ENCODE peak calls at places on chromosomes 13 and 19, in four cellular contexts. One of them, this sample, is unnamed.

GRCh38 chr13:109737606-109738005 is 48.8 kb downstream of the IRS2 start:
- DNase-seq in CD8-positive, alpha-beta T cell: no peak
- DNase-seq in body of pancreas: no peak
- DNase-seq in colonic mucosa: no peak
- DNase-seq in this sample: no peak

GRCh38 chr19:873084-874019 is 13.9 kb downstream of the CFD start:
- DNase-seq in CD8-positive, alpha-beta T cell: peak; percentile 74
- DNase-seq in body of pancreas: no peak
- DNase-seq in colonic mucosa: peak; percentile 74
- DNase-seq in this sample: no peak

GRCh38 chr13:68304287-68304893 is 1074.3 kb upstream of the PCDH9 start:
- DNase-seq in CD8-positive, alpha-beta T cell: no peak
- DNase-seq in body of pancreas: no peak
- DNase-seq in colonic mucosa: no peak
- DNase-seq in this sample: no peak

GRCh38 chr13:100361504-100361903 is 227.1 kb downstream of the GGACT start:
- DNase-seq in CD8-positive, alpha-beta T cell: no peak
- DNase-seq in body of pancreas: no peak
- DNase-seq in colonic mucosa: no peak
- DNase-seq in this sample: no peak

GRCh38 chr13:42574435-42575311 is 721 bp downstream of the TNFSF11 start:
- DNase-seq in CD8-positive, alpha-beta T cell: no peak
- DNase-seq in body of pancreas: no peak
- DNase-seq in colonic mucosa: no peak
- DNase-seq in this sample: no peak

GRCh38 chr13:37448072-37448471 is 150.5 kb downstream of the POSTN start:
- DNase-seq in CD8-positive, alpha-beta T cell: no peak
- DNase-seq in body of pancreas: no peak
- DNase-seq in colonic mucosa: no peak
- DNase-seq in this sample: no peak

GRCh38 chr13:52159159-52159982 is at the start of gene NEK3:
- DNase-seq in CD8-positive, alpha-beta T cell: no peak
- DNase-seq in body of pancreas: peak; percentile 71
- DNase-seq in colonic mucosa: peak; percentile 72
- DNase-seq in this sample: peak; percentile 79

GRCh38 chr13:29396446-29396845 is 199.0 kb downstream of the SLC7A1 start:
- DNase-seq in CD8-positive, alpha-beta T cell: no peak
- DNase-seq in body of pancreas: no peak
- DNase-seq in colonic mucosa: no peak
- DNase-seq in this sample: no peak

GRCh38 chr19:18531485-18531884 is 9.6 kb upstream of the ELL start:
- DNase-seq in CD8-positive, alpha-beta T cell: no peak
- DNase-seq in body of pancreas: no peak
- DNase-seq in colonic mucosa: no peak
- DNase-seq in this sample: no peak

GRCh38 chr13:51768378-51768921 is 35.5 kb downstream of the DHRS12 start:
- DNase-seq in CD8-positive, alpha-beta T cell: no peak
- DNase-seq in body of pancreas: no peak
- DNase-seq in colonic mucosa: no peak
- DNase-seq in this sample: no peak

GRCh38 chr13:80177327-80177726 is 163.6 kb downstream of the SPRY2 start:
- DNase-seq in CD8-positive, alpha-beta T cell: no peak
- DNase-seq in body of pancreas: no peak
- DNase-seq in colonic mucosa: no peak
- DNase-seq in this sample: no peak

GRCh38 chr13:43127827-43128226 is 104.4 kb downstream of the DNAJC15 start:
- DNase-seq in CD8-positive, alpha-beta T cell: no peak
- DNase-seq in body of pancreas: no peak
- DNase-seq in colonic mucosa: no peak
- DNase-seq in this sample: no peak

GRCh38 chr19:4362871-4363545 is 19.6 kb downstream of the MPND start:
- DNase-seq in CD8-positive, alpha-beta T cell: no peak
- DNase-seq in body of pancreas: no peak
- DNase-seq in colonic mucosa: no peak
- DNase-seq in this sample: peak; percentile 49

GRCh38 chr13:30779608-30780007 is 44.3 kb downstream of the ALOX5AP start:
- DNase-seq in CD8-positive, alpha-beta T cell: no peak
- DNase-seq in body of pancreas: no peak
- DNase-seq in colonic mucosa: no peak
- DNase-seq in this sample: no peak

GRCh38 chr13:101875717-101876393 is 423.4 kb downstream of the ITGBL1 start:
- DNase-seq in CD8-positive, alpha-beta T cell: no peak
- DNase-seq in body of pancreas: peak; percentile 14
- DNase-seq in colonic mucosa: no peak
- DNase-seq in this sample: peak; percentile 54

GRCh38 chr13:51252954-51253531 is 30.8 kb downstream of the FAM124A start:
- DNase-seq in CD8-positive, alpha-beta T cell: no peak
- DNase-seq in body of pancreas: peak; percentile 22
- DNase-seq in colonic mucosa: no peak
- DNase-seq in this sample: no peak

GRCh38 chr13:98433654-98434053 is 143.3 kb downstream of the STK24 start:
- DNase-seq in CD8-positive, alpha-beta T cell: no peak
- DNase-seq in body of pancreas: no peak
- DNase-seq in colonic mucosa: no peak
- DNase-seq in this sample: no peak

GRCh38 chr19:58338825-58339558 is 12.2 kb downstream of the ZSCAN22 start:
- DNase-seq in CD8-positive, alpha-beta T cell: no peak
- DNase-seq in body of pancreas: no peak
- DNase-seq in colonic mucosa: no peak
- DNase-seq in this sample: no peak

GRCh38 chr13:76622336-76623045 is 263.7 kb downstream of the KCTD12 start:
- DNase-seq in CD8-positive, alpha-beta T cell: no peak
- DNase-seq in body of pancreas: no peak
- DNase-seq in colonic mucosa: no peak
- DNase-seq in this sample: no peak

GRCh38 chr19:47157455-47158321 is 27.1 kb downstream of the SAE1 start:
- DNase-seq in CD8-positive, alpha-beta T cell: no peak
- DNase-seq in body of pancreas: peak; percentile 19
- DNase-seq in colonic mucosa: peak; percentile 62
- DNase-seq in this sample: peak; percentile 42

GRCh38 chr13:104008571-104009435 is 942.6 kb upstream of the SLC10A2 start:
- DNase-seq in CD8-positive, alpha-beta T cell: no peak
- DNase-seq in body of pancreas: no peak
- DNase-seq in colonic mucosa: no peak
- DNase-seq in this sample: no peak

GRCh38 chr19:48418317-48419064 is 25.0 kb downstream of the GRIN2D start:
- DNase-seq in CD8-positive, alpha-beta T cell: no peak
- DNase-seq in body of pancreas: no peak
- DNase-seq in colonic mucosa: no peak
- DNase-seq in this sample: no peak

GRCh38 chr13:47816835-47817234 is 184.2 kb downstream of the SUCLA2 start:
- DNase-seq in CD8-positive, alpha-beta T cell: no peak
- DNase-seq in body of pancreas: no peak
- DNase-seq in colonic mucosa: no peak
- DNase-seq in this sample: no peak

GRCh38 chr19:32041681-32042292 is 303.6 kb upstream of the ZNF507 start:
- DNase-seq in CD8-positive, alpha-beta T cell: no peak
- DNase-seq in body of pancreas: peak; percentile 35
- DNase-seq in colonic mucosa: peak; percentile 49
- DNase-seq in this sample: no peak

GRCh38 chr19:4657835-4658234 is 12.3 kb downstream of the MYDGF start:
- DNase-seq in CD8-positive, alpha-beta T cell: no peak
- DNase-seq in body of pancreas: no peak
- DNase-seq in colonic mucosa: no peak
- DNase-seq in this sample: no peak

GRCh38 chr19:449916-450315 is 10.9 kb downstream of the SHC2 start:
- DNase-seq in CD8-positive, alpha-beta T cell: no peak
- DNase-seq in body of pancreas: no peak
- DNase-seq in colonic mucosa: no peak
- DNase-seq in this sample: no peak

GRCh38 chr13:40221460-40222201 is 444.8 kb downstream of the FOXO1 start:
- DNase-seq in CD8-positive, alpha-beta T cell: no peak
- DNase-seq in body of pancreas: peak; percentile 62
- DNase-seq in colonic mucosa: no peak
- DNase-seq in this sample: no peak

GRCh38 chr19:32599258-32599657 is 18.3 kb downstream of the PDCD5 start:
- DNase-seq in CD8-positive, alpha-beta T cell: no peak
- DNase-seq in body of pancreas: no peak
- DNase-seq in colonic mucosa: no peak
- DNase-seq in this sample: no peak

GRCh38 chr19:32874605-32875004 is 5.0 kb upstream of the SLC7A9 start:
- DNase-seq in CD8-positive, alpha-beta T cell: no peak
- DNase-seq in body of pancreas: no peak
- DNase-seq in colonic mucosa: no peak
- DNase-seq in this sample: no peak

GRCh38 chr13:74555291-74556001 is 421.2 kb upstream of the KLF12 start:
- DNase-seq in CD8-positive, alpha-beta T cell: no peak
- DNase-seq in body of pancreas: no peak
- DNase-seq in colonic mucosa: no peak
- DNase-seq in this sample: no peak

GRCh38 chr13:79395881-79396280 is 10.2 kb downstream of the RBM26 start:
- DNase-seq in CD8-positive, alpha-beta T cell: no peak
- DNase-seq in body of pancreas: no peak
- DNase-seq in colonic mucosa: no peak
- DNase-seq in this sample: no peak

GRCh38 chr13:20553309-20553708 is 13.6 kb upstream of the IFT88 start:
- DNase-seq in CD8-positive, alpha-beta T cell: no peak
- DNase-seq in body of pancreas: no peak
- DNase-seq in colonic mucosa: no peak
- DNase-seq in this sample: no peak

GRCh38 chr19:41936416-41936850 is 8.2 kb upstream of the ERFL start:
- DNase-seq in CD8-positive, alpha-beta T cell: peak; percentile 37
- DNase-seq in body of pancreas: no peak
- DNase-seq in colonic mucosa: no peak
- DNase-seq in this sample: no peak

GRCh38 chr19:41935781-41936415 is 7.6 kb upstream of the ERFL start:
- DNase-seq in CD8-positive, alpha-beta T cell: no peak
- DNase-seq in body of pancreas: no peak
- DNase-seq in colonic mucosa: no peak
- DNase-seq in this sample: no peak

GRCh38 chr19:41937976-41938375 is 9.7 kb upstream of the ERFL start:
- DNase-seq in CD8-positive, alpha-beta T cell: no peak
- DNase-seq in body of pancreas: no peak
- DNase-seq in colonic mucosa: no peak
- DNase-seq in this sample: no peak

GRCh38 chr19:41937525-41937924 is 9.3 kb upstream of the ERFL start:
- DNase-seq in CD8-positive, alpha-beta T cell: no peak
- DNase-seq in body of pancreas: no peak
- DNase-seq in colonic mucosa: no peak
- DNase-seq in this sample: no peak

DNA sequence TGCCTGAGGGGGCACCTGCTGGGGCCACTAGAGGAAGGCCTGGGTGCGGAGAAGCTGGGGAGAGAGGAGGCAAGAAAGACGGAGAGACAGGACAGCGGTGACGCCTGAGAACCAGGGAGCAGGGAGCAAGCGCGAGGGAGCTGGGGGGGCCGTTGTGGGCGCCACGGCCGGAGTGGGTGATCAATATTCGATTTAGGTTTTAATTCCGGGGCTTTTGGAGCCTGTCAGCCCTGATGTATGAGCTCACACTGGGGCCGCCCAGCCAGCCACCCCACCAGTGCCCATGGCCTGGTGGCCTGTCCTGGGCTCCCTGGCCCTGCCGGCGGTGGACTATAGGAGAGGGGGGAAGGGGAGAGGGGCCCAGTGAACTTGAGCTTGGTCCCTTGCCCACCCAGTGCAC is 8.7 kb upstream of the ERFL start:
- DNase-seq in CD8-positive, alpha-beta T cell: no peak
- DNase-seq in body of pancreas: no peak
- DNase-seq in colonic mucosa: no peak
- DNase-seq in this sample: no peak
- H3K36me3 ChIP-seq in CD8-positive, alpha-beta T cell: no peaks in the 10 kb centered on the region
- H3K36me3 ChIP-seq in body of pancreas: no peaks in the 10 kb centered on the region
- H3K36me3 ChIP-seq in colonic mucosa: no peaks in the 10 kb centered on the region
- H3K36me3 ChIP-seq in this sample: no peaks in the 10 kb centered on the region

GRCh38 chr13:24223341-24224231 is 63.1 kb downstream of the SPATA13 start:
- DNase-seq in CD8-positive, alpha-beta T cell: no peak
- DNase-seq in body of pancreas: no peak
- DNase-seq in colonic mucosa: no peak
- DNase-seq in this sample: no peak

GRCh38 chr13:24226762-24227161 is 66.2 kb downstream of the SPATA13 start:
- DNase-seq in CD8-positive, alpha-beta T cell: no peak
- DNase-seq in body of pancreas: no peak
- DNase-seq in colonic mucosa: no peak
- DNase-seq in this sample: no peak

GRCh38 chr13:24225930-24226329 is 65.4 kb downstream of the SPATA13 start:
- DNase-seq in CD8-positive, alpha-beta T cell: no peak
- DNase-seq in body of pancreas: no peak
- DNase-seq in colonic mucosa: no peak
- DNase-seq in this sample: no peak

GRCh38 chr13:24224232-24224680 is 63.7 kb downstream of the SPATA13 start:
- DNase-seq in CD8-positive, alpha-beta T cell: no peak
- DNase-seq in body of pancreas: no peak
- DNase-seq in colonic mucosa: no peak
- DNase-seq in this sample: no peak

DNA sequence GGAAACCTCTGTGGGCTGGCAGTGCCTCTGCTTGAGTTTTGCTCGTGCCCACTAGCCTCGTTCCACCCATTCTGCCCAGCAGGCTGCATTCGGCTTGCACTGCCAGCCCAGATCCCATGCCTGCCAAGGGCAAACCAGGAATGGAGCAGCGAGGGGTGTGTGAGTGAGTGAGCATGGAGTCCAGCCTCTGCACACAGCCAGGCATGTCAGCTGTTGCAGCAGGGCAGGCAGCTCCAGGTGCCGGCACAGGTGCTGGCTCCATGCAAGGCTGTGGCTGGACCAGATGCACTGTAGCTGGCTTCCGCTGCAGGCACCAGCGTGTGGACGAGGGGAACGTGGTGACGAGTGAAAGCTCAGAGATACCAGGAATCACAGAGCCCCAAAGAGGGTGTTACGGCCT is 64.5 kb downstream of the SPATA13 start:
- DNase-seq in CD8-positive, alpha-beta T cell: no peak
- DNase-seq in body of pancreas: no peak
- DNase-seq in colonic mucosa: no peak
- DNase-seq in this sample: no peak
- H3K4me1 ChIP-seq in CD8-positive, alpha-beta T cell: peaks cover 23% of the 10 kb centered on the region
- H3K4me1 ChIP-seq in body of pancreas: peaks cover 78% of the 10 kb centered on the region
- H3K4me1 ChIP-seq in colonic mucosa: no peaks in the 10 kb centered on the region
- H3K4me1 ChIP-seq in this sample: peaks cover 15% of the 10 kb centered on the region

GRCh38 chr19:2226840-2227360 is 9.2 kb downstream of the PLEKHJ1 start:
- DNase-seq in CD8-positive, alpha-beta T cell: no peak
- DNase-seq in body of pancreas: no peak
- DNase-seq in colonic mucosa: no peak
- DNase-seq in this sample: no peak
- H3K36me3 ChIP-seq in CD8-positive, alpha-beta T cell: no peaks in the 10 kb centered on the region
- H3K36me3 ChIP-seq in body of pancreas: peaks cover 8% of the 10 kb centered on the region
- H3K36me3 ChIP-seq in colonic mucosa: peaks cover 4% of the 10 kb centered on the region
- H3K36me3 ChIP-seq in this sample: peaks cover 3% of the 10 kb centered on the region

GRCh38 chr13:23987331-23987730 is 90.0 kb upstream of the C1QTNF9B start:
- DNase-seq in CD8-positive, alpha-beta T cell: no peak
- DNase-seq in body of pancreas: no peak
- DNase-seq in colonic mucosa: no peak
- DNase-seq in this sample: no peak
- H3K4me1 ChIP-seq in CD8-positive, alpha-beta T cell: no peaks in the 10 kb centered on the region
- H3K4me1 ChIP-seq in body of pancreas: peaks cover 44% of the 10 kb centered on the region
- H3K4me1 ChIP-seq in colonic mucosa: no peaks in the 10 kb centered on the region
- H3K4me1 ChIP-seq in this sample: peaks cover 31% of the 10 kb centered on the region

GRCh38 chr19:12726988-12727316 is 3.2 kb upstream of the TNPO2 start:
- DNase-seq in CD8-positive, alpha-beta T cell: no peak
- DNase-seq in body of pancreas: no peak
- DNase-seq in colonic mucosa: no peak
- DNase-seq in this sample: no peak
- H3K36me3 ChIP-seq in CD8-positive, alpha-beta T cell: peaks cover 14% of the 10 kb centered on the region
- H3K36me3 ChIP-seq in body of pancreas: peaks cover 8% of the 10 kb centered on the region
- H3K36me3 ChIP-seq in colonic mucosa: peaks cover 8% of the 10 kb centered on the region
- H3K36me3 ChIP-seq in this sample: peaks cover 1% of the 10 kb centered on the region

This sample was measured in Caco-2.